ENCODE peak calls at places on chromosomes 6 and 20, in five cellular contexts. S is Karpas-422, H is neural crest cell, F is ACHN, N is NCI-H1417. V is an unnamed sample.
A peak's percentile ranks its signal among the peaks of the same experiment; 100 is the strongest.

GRCh38 chr6:170026272-170027110 is 264.4 kb downstream of the DLL1 start:
- DNase-seq in H (no peak), S (no peak), F (no peak), N (peak; percentile 93), V (no peak)

GRCh38 chr6:14235653-14236356 is 118.2 kb downstream of the CD83 start:
- DNase-seq in H (no peak), N (no peak), F (no peak), S (no peak), V (no peak)

GRCh38 chr20:24151621-24152020 is 163.0 kb upstream of the GGTLC1 start:
- DNase-seq in S (no peak), H (no peak), F (no peak), N (no peak), V (no peak)

GRCh38 chr6:84522135-84522535 is 242.3 kb downstream of the TBX18 start:
- DNase-seq in S (no peak), N (no peak), H (no peak), F (peak; percentile 22), V (peak; percentile 35)

GRCh38 chr6:9388596-9388995 is 953.3 kb upstream of the SLC35B3 start:
- DNase-seq in F (no peak), N (no peak), H (no peak), S (no peak), V (no peak)

GRCh38 chr6:71168233-71168765 is 120.3 kb upstream of the OGFRL1 start:
- DNase-seq in N (no peak), F (no peak), H (no peak), S (no peak), V (no peak)

GRCh38 chr6:105835373-105835772 is 250.8 kb upstream of the PRDM1 start:
- DNase-seq in H (peak; percentile 37), S (peak; percentile 70), N (peak; percentile 13), F (peak; percentile 15), V (no peak)

GRCh38 chr6:14818422-14818884 is 427.4 kb upstream of the JARID2 start:
- DNase-seq in F (no peak), N (no peak), S (no peak), H (no peak), V (no peak)

GRCh38 chr20:215796-216195 is 11.3 kb upstream of the DEFB129 start:
- DNase-seq in N (no peak), S (no peak), H (no peak), F (no peak), V (no peak)

GRCh38 chr6:20939161-20939775 is 405.0 kb downstream of the CDKAL1 start:
- DNase-seq in H (no peak), F (no peak), N (peak; percentile 57), S (no peak), V (no peak)